ENCODE peak calls at places on chromosomes 3 and 15, in eight cellular contexts. Y is sigmoid colon, S is ovary, Z is stomach, C is A549, N is heart left ventricle, K is IMR-90, B is gastrocnemius medialis. L is an unnamed sample.

GRCh38 chr3:11238057-11238456 is 34.1 kb upstream of the ATG7 start:
- DNase-seq in C (no peak), Y (no peak), K (peak; percentile 95), B (no peak), N (no peak), S (no peak), Z (no peak), L (no peak)

GRCh38 chr15:53831907-53832793 is 72.7 kb upstream of the WDR72 start:
- DNase-seq in Y (no peak), K (no peak), Z (no peak), C (peak; percentile 62), S (no peak), B (no peak), N (no peak), L (no peak)

GRCh38 chr3:149224736-149225594 is 3.3 kb upstream of the CP start:
- DNase-seq in K (peak; percentile 92), Z (no peak), B (no peak), C (peak; percentile 86), Y (no peak), N (no peak), S (no peak), L (no peak)

GRCh38 chr3:142778541-142778940 is 54.7 kb downstream of the TRPC1 start:
- DNase-seq in K (no peak), B (no peak), N (no peak), Y (no peak), Z (no peak), C (peak; percentile 4), S (no peak), L (no peak)

GRCh38 chr3:58306662-58307286 is 454 bp downstream of the HTD2 start:
- DNase-seq in Z (peak; percentile 30), N (peak; percentile 66), B (no peak), C (peak; percentile 40), S (peak; percentile 72), K (peak; percentile 30), Y (peak; percentile 70), L (no peak)

GRCh38 chr3:166444756-166445155 is 607.5 kb upstream of the BCHE start:
- DNase-seq in N (no peak), Z (no peak), C (no peak), S (no peak), B (no peak), Y (no peak), K (peak; percentile 1), L (no peak)

GRCh38 chr3:120420360-120420759 is 30.4 kb downstream of the FSTL1 start:
- DNase-seq in C (no peak), N (no peak), K (no peak), Y (no peak), S (no peak), B (no peak), Z (no peak), L (no peak)

GRCh38 chr3:107662109-107662477 is 139.3 kb downstream of the BBX start:
- DNase-seq in Y (peak; percentile 81), C (no peak), N (no peak), B (no peak), K (peak; percentile 78), S (no peak), Z (no peak), L (no peak)

GRCh38 chr3:185988816-185989175 is 51.0 kb upstream of the TRA2B start:
- DNase-seq in Y (no peak), B (no peak), K (peak; percentile 23), Z (no peak), N (no peak), C (no peak), S (no peak), L (no peak)

GRCh38 chr3:176141837-176142236 is 1055.4 kb downstream of the TBL1XR1 start:
- DNase-seq in S (no peak), Y (no peak), C (no peak), K (no peak), B (no peak), Z (no peak), N (no peak), L (no peak)

GRCh38 chr3:169581633-169582032 is 81.9 kb downstream of the MECOM start:
- DNase-seq in C (no peak), N (no peak), B (no peak), Z (no peak), Y (no peak), S (no peak), K (peak; percentile 7), L (no peak)

GRCh38 chr3:29805757-29806156 is 524.9 kb downstream of the RBMS3 start:
- DNase-seq in Y (no peak), B (no peak), S (no peak), N (no peak), Z (no peak), K (peak; percentile 59), C (no peak), L (no peak)

GRCh38 chr3:72035606-72036005 is 250.7 kb upstream of the PROK2 start:
- DNase-seq in B (no peak), Z (no peak), S (no peak), K (no peak), C (no peak), Y (no peak), N (no peak), L (no peak)

GRCh38 chr15:79090487-79091203 is at the start of gene RASGRF1:
- DNase-seq in C (peak; percentile 42), N (no peak), B (no peak), K (no peak), Y (no peak), S (no peak), Z (no peak), L (no peak)

GRCh38 chr3:102441832-102442231 is 7.0 kb downstream of the ZPLD1 start:
- DNase-seq in S (no peak), K (peak; percentile 48), N (no peak), B (no peak), Y (no peak), Z (no peak), C (no peak), L (no peak)

GRCh38 chr3:138328341-138328740 is 1.3 kb downstream of the NME9 start:
- DNase-seq in N (no peak), Y (no peak), Z (no peak), S (no peak), C (peak; percentile 11), B (no peak), K (peak; percentile 12), L (no peak)

GRCh38 chr3:169772530-169772950 is 656 bp upstream of the MYNN start:
- DNase-seq in Z (peak; percentile 76), Y (peak; percentile 91), K (peak; percentile 81), N (peak; percentile 76), B (peak; percentile 67), S (peak; percentile 84), C (peak; percentile 89), L (no peak)

GRCh38 chr15:31398677-31399260 is 72.1 kb downstream of the KLF13 start:
- DNase-seq in N (no peak), C (no peak), B (no peak), S (peak; percentile 35), Y (peak; percentile 61), Z (no peak), K (no peak), L (no peak)

GRCh38 chr3:41199866-41200668 is 762 bp downstream of the CTNNB1 start:
- DNase-seq in Z (no peak), S (peak; percentile 68), Y (peak; percentile 70), K (no peak), C (no peak), N (no peak), B (peak; percentile 23), L (no peak)

GRCh38 chr3:108554913-108555571 is 34.2 kb downstream of the CIP2A start:
- DNase-seq in Z (no peak), Y (no peak), S (no peak), B (no peak), C (no peak), N (no peak), K (no peak), L (no peak)

GRCh38 chr15:44193651-44194396 is 1.2 kb downstream of the FRMD5 start:
- DNase-seq in N (no peak), Y (no peak), K (peak; percentile 55), Z (no peak), B (no peak), S (no peak), C (no peak), L (no peak)

GRCh38 chr15:44183363-44183762 is 11.7 kb downstream of the FRMD5 start:
- DNase-seq in S (no peak), Y (no peak), N (no peak), K (no peak), B (no peak), C (no peak), Z (no peak), L (no peak)

GRCh38 chr15:44194397-44195150 is 497 bp downstream of the FRMD5 start:
- DNase-seq in Y (peak; percentile 66), C (peak; percentile 48), N (peak; percentile 63), Z (peak; percentile 45), S (peak; percentile 41), K (peak; percentile 85), B (no peak), L (no peak)

GRCh38 chr15:44186724-44187123 is 8.3 kb downstream of the FRMD5 start:
- DNase-seq in B (no peak), S (no peak), K (no peak), Y (no peak), C (no peak), N (no peak), Z (no peak), L (no peak)

DNA sequence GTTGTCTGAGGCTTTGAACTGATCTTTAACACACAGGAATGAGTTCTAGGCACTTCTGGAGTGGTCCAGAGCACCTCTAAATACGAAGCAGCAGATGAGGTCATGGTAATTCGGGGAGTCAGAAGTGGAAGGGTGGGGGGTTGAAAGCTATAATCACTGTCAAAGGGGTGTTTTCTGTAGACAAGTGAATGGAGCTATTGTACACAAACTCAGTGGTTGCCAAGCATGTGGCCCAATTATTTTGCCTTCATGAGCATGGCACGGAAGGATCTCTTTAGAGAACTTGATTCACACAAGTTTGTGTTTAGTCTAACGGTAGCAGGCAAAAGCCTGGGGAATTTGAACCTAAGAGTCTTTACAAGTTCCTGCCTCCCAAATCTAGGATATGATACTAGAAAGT is 6.3 kb downstream of the FRMD5 start:
- DNase-seq in Z (no peak), K (no peak), C (no peak), S (no peak), N (no peak), B (no peak), Y (no peak), L (no peak)
- H3K27ac ChIP-seq in Z (no peak overlapping the region), K (no peak overlapping the region), C (no peak overlapping the region), S (no peak overlapping the region), N (no peak overlapping the region), B (no peak overlapping the region), Y (peak overlapping the region; percentile 25), L (no peak overlapping the region)

GRCh38 chr3:14125193-14126016 is 553 bp downstream of the TMEM43 start:
- DNase-seq in C (peak; percentile 83), Z (peak; percentile 50), N (peak; percentile 79), B (no peak), Y (peak; percentile 88), S (peak; percentile 66), K (peak; percentile 94), L (peak; percentile 94)
- TF ChIP-seq POLR2A in C (no peak), Z (no peak), N (no peak), B (peak; percentile 71), Y (no peak), S (no peak), K (peak; percentile 44), L (no peak)

GRCh38 chr3:14152233-14152962 is 26.0 kb downstream of the XPC start:
- DNase-seq in S (no peak), B (no peak), C (no peak), Y (no peak), N (no peak), K (no peak), Z (no peak), L (peak; percentile 94)
- TF ChIP-seq CTCF in S (no peak), B (no peak), C (no peak), Y (no peak), N (no peak), K (peak; percentile 18), Z (no peak), L (no peak)

GRCh38 chr3:113261996-113262665 is 50.8 kb downstream of the BOC start:
- DNase-seq in Z (no peak), S (no peak), K (no peak), C (no peak), B (no peak), Y (no peak), N (no peak), L (no peak)
- H3K27ac ChIP-seq in Z (peak overlapping the region; percentile 54), S (no peak overlapping the region), K (no peak overlapping the region), C (no peak overlapping the region), B (peak overlapping the region; percentile 67), Y (peak overlapping the region; percentile 73), N (no peak overlapping the region), L (peak overlapping the region; percentile 68)

L was measured in vagina.